ENCODE peak calls at places on chromosome 17, in eight cellular contexts. T, W, Q, A, L, O, R and J are unnamed samples. For H3K4me1, the result is how much of the 10 kb centered on the place peaks cover.

GRCh38 chr17:78258323-78259229 is 27.1 kb downstream of the TMEM235 start:
- DNase-seq in T (peak), W (no peak), Q (peak), A (peak), L (peak), O (peak), R (no peak), J (peak)

GRCh38 chr17:67200727-67201301 is 44.2 kb downstream of the HELZ start:
- DNase-seq in T (no peak), W (no peak), Q (peak), A (peak), L (no peak), O (no peak), R (peak), J (peak)

GRCh38 chr17:31095239-31096105 is 695 bp downstream of the NF1 start:
- DNase-seq in T (peak), W (no peak), Q (peak), A (peak), L (peak), O (peak), R (peak), J (peak)

GRCh38 chr17:49110504-49110903 is 22.1 kb upstream of the B4GALNT2 start:
- DNase-seq in T (no peak), W (no peak), Q (no peak), A (no peak), L (no peak), O (no peak), R (peak), J (no peak)

GRCh38 chr17:49523706-49524472 is 28.8 kb downstream of the NGFR start:
- DNase-seq in T (no peak), W (no peak), Q (no peak), A (no peak), L (no peak), O (peak), R (no peak), J (no peak)

GRCh38 chr17:5780476-5780875 is 196.2 kb upstream of the NLRP1 start:
- DNase-seq in T (no peak), W (no peak), Q (no peak), A (peak), L (no peak), O (no peak), R (no peak), J (no peak)

GRCh38 chr17:81331527-81332043 is 36.5 kb upstream of the SLC38A10 start:
- DNase-seq in T (peak), W (no peak), Q (no peak), A (no peak), L (no peak), O (peak), R (no peak), J (no peak)

GRCh38 chr17:82775033-82775823 is 23.4 kb downstream of the TBCD start:
- DNase-seq in T (peak), W (no peak), Q (peak), A (peak), L (peak), O (peak), R (peak), J (peak)

GRCh38 chr17:62064791-62065563 is at the start of gene MED13:
- DNase-seq in T (peak), W (peak), Q (peak), A (peak), L (peak), O (peak), R (peak), J (peak)

GRCh38 chr17:29588017-29588557 is 1.4 kb downstream of the GIT1 start:
- DNase-seq in T (no peak), W (no peak), Q (no peak), A (no peak), L (no peak), O (no peak), R (no peak), J (no peak)
- H3K4me1 ChIP-seq in T (under half), W (under half), Q (under half), A (under half), L (half or more), O (under half), R (half or more), J (under half)

GRCh38 chr17:41649923-41650519 is 25.6 kb upstream of the KRT17 start:
- DNase-seq in T (no peak), W (no peak), Q (no peak), A (no peak), L (no peak), O (no peak), R (no peak), J (no peak)
- H3K4me1 ChIP-seq in T (under half), W (under half), Q (under half), A (under half), L (under half), O (under half), R (half or more), J (under half)

DNA sequence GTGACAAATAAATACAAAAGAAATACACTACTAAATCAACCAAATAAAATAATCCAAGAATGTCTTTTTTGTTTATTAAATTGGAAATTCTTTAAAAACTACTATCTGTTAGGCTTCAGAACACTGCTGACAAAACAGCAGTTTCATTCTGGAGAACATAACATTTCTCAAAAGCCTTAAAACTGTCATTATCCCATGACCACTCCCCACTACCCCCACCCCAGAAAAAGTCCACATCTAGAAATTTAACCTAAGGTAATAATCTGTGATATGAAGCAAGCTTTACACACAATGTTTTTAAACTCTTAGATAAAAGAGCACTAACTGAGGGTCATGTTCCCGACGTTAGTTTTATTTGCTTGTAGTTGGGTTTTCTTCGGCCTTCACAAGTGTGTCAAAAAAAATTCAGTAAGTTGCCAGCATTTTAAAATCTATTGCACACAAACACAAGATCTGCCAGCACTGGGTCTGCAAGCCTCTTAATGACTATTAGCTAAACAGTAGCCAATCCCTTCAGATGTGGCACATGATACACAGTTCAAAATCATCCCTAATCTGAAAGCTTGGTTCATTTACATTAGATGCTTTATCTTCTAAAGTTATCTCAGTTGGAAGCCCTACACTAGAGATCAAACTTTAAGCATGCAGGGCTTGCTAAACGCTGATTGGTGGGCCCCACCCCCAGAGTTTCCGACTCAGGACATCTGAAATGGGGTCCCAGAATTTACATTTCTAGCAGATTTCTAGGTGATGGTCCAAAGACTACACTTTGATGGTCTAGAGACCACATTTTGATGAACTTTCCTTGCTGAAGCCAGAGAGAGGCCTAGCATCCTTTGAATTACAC is 75.2 kb downstream of the KANSL1 start:
- DNase-seq in T (no peak), W (no peak), Q (peak), A (peak), L (no peak), O (no peak), R (no peak), J (peak)
- H3K4me1 ChIP-seq in T (under half), W (under half), Q (half or more), A (half or more), L (half or more), O (under half), R (under half), J (under half)

DNA sequence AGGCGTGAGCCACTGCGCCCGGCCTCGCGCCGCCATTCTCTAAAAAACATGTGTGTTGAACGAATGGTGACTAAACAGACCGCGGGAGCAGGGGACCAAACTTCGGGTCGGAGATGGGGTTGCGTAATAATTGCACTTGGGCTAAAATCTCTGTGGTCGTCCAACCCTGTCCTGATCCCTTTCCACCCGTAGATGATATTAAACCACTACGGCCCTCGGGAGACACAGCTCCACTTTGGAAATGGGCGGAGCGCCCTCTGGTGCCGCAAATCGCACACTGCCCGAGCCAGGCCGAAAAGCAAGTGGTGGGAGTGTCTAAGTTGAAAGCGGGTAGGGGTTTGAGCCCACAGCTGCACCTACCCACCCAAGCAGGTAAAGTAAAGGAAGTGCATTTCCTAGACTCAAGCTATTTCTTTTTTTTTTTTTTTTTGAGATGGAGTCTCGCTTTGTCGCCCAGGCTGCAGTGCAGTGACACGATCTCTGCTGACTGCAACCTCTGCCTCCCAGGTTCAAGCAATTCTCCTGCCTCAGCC is 17.0 kb downstream of the CAVIN1 start:
- DNase-seq in T (peak), W (no peak), Q (peak), A (peak), L (peak), O (peak), R (peak), J (peak)
- H3K4me1 ChIP-seq in T (under half), W (under half), Q (under half), A (under half), L (half or more), O (under half), R (half or more), J (under half)